ENCODE peak calls at places on chromosome 6, in ten cellular contexts. One of them, this sample, is unnamed.

GRCh38 chr6:104728444-104728843 is 131.3 kb downstream of the HACE1 start:
- DNase-seq in T1000: no peak
- DNase-seq in mesenchymal stem cell: peak
- DNase-seq in LHCN-M2: no peak
- DNase-seq in activated CD4-positive, alpha-beta memory T cell treated with anti-CD3 and anti-CD28 coated beads, Interleukin-2, amount 10 ng/mL, durations not matched to agents 7 days and 5 days: no peak
- DNase-seq in stimulated activated CD8-positive, alpha-beta memory T cell treated with anti-CD3 and anti-CD28 coated beads, Interleukin-2, amount 100 ng/mL, for 1 hour: no peak
- DNase-seq in activated CD8-positive, alpha-beta memory T cell treated with anti-CD3 and anti-CD28 coated beads for 24 hours: no peak
- DNase-seq in heart right ventricle: no peak
- DNase-seq in fibroblast of mammary gland: no peak
- DNase-seq in NCI-H69: no peak
- DNase-seq in this sample: no peak

GRCh38 chr6:47665112-47665511 is 33.3 kb upstream of the ADGRF4 start:
- DNase-seq in T1000: no peak
- DNase-seq in mesenchymal stem cell: no peak
- DNase-seq in LHCN-M2: no peak
- DNase-seq in activated CD4-positive, alpha-beta memory T cell treated with anti-CD3 and anti-CD28 coated beads, Interleukin-2, amount 10 ng/mL, durations not matched to agents 7 days and 5 days: no peak
- DNase-seq in stimulated activated CD8-positive, alpha-beta memory T cell treated with anti-CD3 and anti-CD28 coated beads, Interleukin-2, amount 100 ng/mL, for 1 hour: no peak
- DNase-seq in activated CD8-positive, alpha-beta memory T cell treated with anti-CD3 and anti-CD28 coated beads for 24 hours: no peak
- DNase-seq in heart right ventricle: no peak
- DNase-seq in fibroblast of mammary gland: no peak
- DNase-seq in NCI-H69: peak
- DNase-seq in this sample: no peak

GRCh38 chr6:159168536-159169192 is 536 bp upstream of the FNDC1 start:
- DNase-seq in T1000: no peak
- DNase-seq in mesenchymal stem cell: peak
- DNase-seq in LHCN-M2: no peak
- DNase-seq in activated CD4-positive, alpha-beta memory T cell treated with anti-CD3 and anti-CD28 coated beads, Interleukin-2, amount 10 ng/mL, durations not matched to agents 7 days and 5 days: no peak
- DNase-seq in stimulated activated CD8-positive, alpha-beta memory T cell treated with anti-CD3 and anti-CD28 coated beads, Interleukin-2, amount 100 ng/mL, for 1 hour: no peak
- DNase-seq in activated CD8-positive, alpha-beta memory T cell treated with anti-CD3 and anti-CD28 coated beads for 24 hours: peak
- DNase-seq in heart right ventricle: peak
- DNase-seq in fibroblast of mammary gland: peak
- DNase-seq in NCI-H69: peak
- DNase-seq in this sample: no peak

GRCh38 chr6:35483490-35483889 is 13.4 kb downstream of the TEAD3 start:
- DNase-seq in T1000: no peak
- DNase-seq in mesenchymal stem cell: no peak
- DNase-seq in LHCN-M2: no peak
- DNase-seq in activated CD4-positive, alpha-beta memory T cell treated with anti-CD3 and anti-CD28 coated beads, Interleukin-2, amount 10 ng/mL, durations not matched to agents 7 days and 5 days: no peak
- DNase-seq in stimulated activated CD8-positive, alpha-beta memory T cell treated with anti-CD3 and anti-CD28 coated beads, Interleukin-2, amount 100 ng/mL, for 1 hour: no peak
- DNase-seq in activated CD8-positive, alpha-beta memory T cell treated with anti-CD3 and anti-CD28 coated beads for 24 hours: no peak
- DNase-seq in heart right ventricle: no peak
- DNase-seq in fibroblast of mammary gland: no peak
- DNase-seq in NCI-H69: no peak
- DNase-seq in this sample: no peak

GRCh38 chr6:31190488-31190887 is 20.0 kb upstream of the POU5F1 start:
- DNase-seq in T1000: no peak
- DNase-seq in mesenchymal stem cell: no peak
- DNase-seq in LHCN-M2: no peak
- DNase-seq in activated CD4-positive, alpha-beta memory T cell treated with anti-CD3 and anti-CD28 coated beads, Interleukin-2, amount 10 ng/mL, durations not matched to agents 7 days and 5 days: no peak
- DNase-seq in stimulated activated CD8-positive, alpha-beta memory T cell treated with anti-CD3 and anti-CD28 coated beads, Interleukin-2, amount 100 ng/mL, for 1 hour: no peak
- DNase-seq in activated CD8-positive, alpha-beta memory T cell treated with anti-CD3 and anti-CD28 coated beads for 24 hours: no peak
- DNase-seq in heart right ventricle: no peak
- DNase-seq in fibroblast of mammary gland: no peak
- DNase-seq in NCI-H69: no peak
- DNase-seq in this sample: no peak

GRCh38 chr6:118921084-118921483 is 13.9 kb downstream of the MCM9 start:
- DNase-seq in T1000: no peak
- DNase-seq in mesenchymal stem cell: no peak
- DNase-seq in LHCN-M2: no peak
- DNase-seq in activated CD4-positive, alpha-beta memory T cell treated with anti-CD3 and anti-CD28 coated beads, Interleukin-2, amount 10 ng/mL, durations not matched to agents 7 days and 5 days: no peak
- DNase-seq in stimulated activated CD8-positive, alpha-beta memory T cell treated with anti-CD3 and anti-CD28 coated beads, Interleukin-2, amount 100 ng/mL, for 1 hour: no peak
- DNase-seq in activated CD8-positive, alpha-beta memory T cell treated with anti-CD3 and anti-CD28 coated beads for 24 hours: no peak
- DNase-seq in heart right ventricle: no peak
- DNase-seq in fibroblast of mammary gland: no peak
- DNase-seq in NCI-H69: no peak
- DNase-seq in this sample: no peak

GRCh38 chr6:3456794-3457709 is at the start of gene SLC22A23:
- DNase-seq in T1000: peak
- DNase-seq in mesenchymal stem cell: no peak
- DNase-seq in LHCN-M2: peak
- DNase-seq in activated CD4-positive, alpha-beta memory T cell treated with anti-CD3 and anti-CD28 coated beads, Interleukin-2, amount 10 ng/mL, durations not matched to agents 7 days and 5 days: peak
- DNase-seq in stimulated activated CD8-positive, alpha-beta memory T cell treated with anti-CD3 and anti-CD28 coated beads, Interleukin-2, amount 100 ng/mL, for 1 hour: peak
- DNase-seq in activated CD8-positive, alpha-beta memory T cell treated with anti-CD3 and anti-CD28 coated beads for 24 hours: peak
- DNase-seq in heart right ventricle: peak
- DNase-seq in fibroblast of mammary gland: no peak
- DNase-seq in NCI-H69: peak
- DNase-seq in this sample: peak

GRCh38 chr6:47483853-47484546 is 6.4 kb downstream of the CD2AP start:
- DNase-seq in T1000: no peak
- DNase-seq in mesenchymal stem cell: peak
- DNase-seq in LHCN-M2: peak
- DNase-seq in activated CD4-positive, alpha-beta memory T cell treated with anti-CD3 and anti-CD28 coated beads, Interleukin-2, amount 10 ng/mL, durations not matched to agents 7 days and 5 days: no peak
- DNase-seq in stimulated activated CD8-positive, alpha-beta memory T cell treated with anti-CD3 and anti-CD28 coated beads, Interleukin-2, amount 100 ng/mL, for 1 hour: no peak
- DNase-seq in activated CD8-positive, alpha-beta memory T cell treated with anti-CD3 and anti-CD28 coated beads for 24 hours: no peak
- DNase-seq in heart right ventricle: no peak
- DNase-seq in fibroblast of mammary gland: peak
- DNase-seq in NCI-H69: peak
- DNase-seq in this sample: no peak

GRCh38 chr6:156933201-156934053 is 156.2 kb downstream of the ARID1B start:
- DNase-seq in T1000: no peak
- DNase-seq in mesenchymal stem cell: no peak
- DNase-seq in LHCN-M2: no peak
- DNase-seq in activated CD4-positive, alpha-beta memory T cell treated with anti-CD3 and anti-CD28 coated beads, Interleukin-2, amount 10 ng/mL, durations not matched to agents 7 days and 5 days: no peak
- DNase-seq in stimulated activated CD8-positive, alpha-beta memory T cell treated with anti-CD3 and anti-CD28 coated beads, Interleukin-2, amount 100 ng/mL, for 1 hour: no peak
- DNase-seq in activated CD8-positive, alpha-beta memory T cell treated with anti-CD3 and anti-CD28 coated beads for 24 hours: no peak
- DNase-seq in heart right ventricle: no peak
- DNase-seq in fibroblast of mammary gland: no peak
- DNase-seq in NCI-H69: peak
- DNase-seq in this sample: no peak

GRCh38 chr6:18242062-18242851 is 22.1 kb downstream of the DEK start:
- DNase-seq in T1000: peak
- DNase-seq in mesenchymal stem cell: peak
- DNase-seq in LHCN-M2: peak
- DNase-seq in activated CD4-positive, alpha-beta memory T cell treated with anti-CD3 and anti-CD28 coated beads, Interleukin-2, amount 10 ng/mL, durations not matched to agents 7 days and 5 days: no peak
- DNase-seq in stimulated activated CD8-positive, alpha-beta memory T cell treated with anti-CD3 and anti-CD28 coated beads, Interleukin-2, amount 100 ng/mL, for 1 hour: no peak
- DNase-seq in activated CD8-positive, alpha-beta memory T cell treated with anti-CD3 and anti-CD28 coated beads for 24 hours: no peak
- DNase-seq in heart right ventricle: no peak
- DNase-seq in fibroblast of mammary gland: peak
- DNase-seq in NCI-H69: no peak
- DNase-seq in this sample: peak

This sample was measured in SW 1271.